ENCODE peak calls at places on chromosomes 3 and 15, in five cellular contexts. M is left lung; G is effector memory CD8-positive, alpha-beta T cell; K is activated naive CD4-positive, alpha-beta T cell treated with anti-CD3 and anti-CD28 coated beads, Interleukin-2, amount 50 U/mL, for 72 hours; E is right cardiac atrium. B is an unnamed sample.

GRCh38 chr15:85019815-85020590 is 38.3 kb downstream of the PDE8A start:
- ATAC-seq in K (peak), M (peak), G (no peak), E (no peak), B (no peak)

GRCh38 chr15:70763120-70763949 is at the start of gene UACA:
- ATAC-seq in G (peak), E (peak), M (peak), K (peak), B (peak)

GRCh38 chr3:50610181-50610971 is 1.2 kb downstream of the CISH start:
- ATAC-seq in G (no peak), M (no peak), K (peak), E (no peak), B (no peak)

GRCh38 chr3:46833346-46834300 is 29.6 kb downstream of the MYL3 start:
- ATAC-seq in G (no peak), K (no peak), E (peak), M (no peak), B (no peak)

GRCh38 chr15:55649058-55649423 is 60.9 kb upstream of the PYGO1 start:
- ATAC-seq in G (no peak), E (no peak), K (no peak), M (peak), B (no peak)

GRCh38 chr3:18556001-18556408 is 130.9 kb upstream of the SATB1 start:
- ATAC-seq in M (no peak), K (peak), E (no peak), G (no peak), B (no peak)

GRCh38 chr3:188037116-188037718 is 116.7 kb upstream of the LPP start:
- ATAC-seq in M (peak), G (no peak), E (peak), K (no peak), B (peak)

GRCh38 chr3:191499307-191500125 is 38.6 kb downstream of the PYDC2 start:
- ATAC-seq in G (no peak), M (peak), E (peak), K (no peak), B (no peak)

GRCh38 chr3:46759239-46760152 is 41.8 kb upstream of the PRSS50 start:
- ATAC-seq in K (no peak), E (peak), G (no peak), M (no peak), B (no peak)

GRCh38 chr3:121330586-121330985 is 215.2 kb downstream of the POLQ start:
- ATAC-seq in E (peak), G (no peak), M (no peak), K (no peak), B (no peak)

GRCh38 chr3:196611761-196612483 is 27.6 kb upstream of the NRROS start:
- ATAC-seq in E (peak), K (peak), G (no peak), M (no peak), B (no peak)

GRCh38 chr15:45777781-45778180 is 143.0 kb downstream of the SQOR start:
- ATAC-seq in E (no peak), K (no peak), M (no peak), G (no peak), B (no peak)

GRCh38 chr15:66751579-66751978 is 49.5 kb downstream of the SMAD6 start:
- ATAC-seq in M (no peak), G (no peak), K (peak), E (peak), B (peak)

GRCh38 chr3:71356272-71356671 is 227.3 kb downstream of the FOXP1 start:
- ATAC-seq in G (peak), E (no peak), K (peak), M (no peak), B (no peak)

GRCh38 chr3:140499114-140499757 is 178.6 kb upstream of the TRIM42 start:
- ATAC-seq in E (no peak), M (peak), K (no peak), G (no peak), B (no peak)

GRCh38 chr3:50410185-50410584 is 50.9 kb upstream of the TMEM115 start:
- ATAC-seq in M (no peak), E (no peak), K (peak), G (no peak), B (no peak)

GRCh38 chr15:57370929-57371328 is 5.4 kb upstream of the CGNL1 start:
- ATAC-seq in E (no peak), G (no peak), M (no peak), K (no peak), B (no peak)

GRCh38 chr3:113405180-113405579 is 36.1 kb downstream of the CFAP44 start:
- ATAC-seq in M (no peak), K (no peak), G (no peak), E (no peak), B (no peak)

GRCh38 chr3:59981377-59981776 is 931.6 kb upstream of the CFAP20DC start:
- ATAC-seq in K (no peak), M (no peak), G (peak), E (no peak), B (no peak)

GRCh38 chr3:85081191-85081895 is 122.6 kb downstream of the CADM2 start:
- ATAC-seq in E (peak), K (no peak), G (no peak), M (peak), B (peak)

GRCh38 chr3:53823026-53823955 is 22.9 kb downstream of the CHDH start:
- ATAC-seq in E (peak), G (no peak), K (no peak), M (no peak), B (no peak)

GRCh38 chr3:105844713-105845112 is 24.1 kb downstream of the CBLB start:
- ATAC-seq in G (no peak), M (no peak), K (no peak), E (no peak), B (no peak)

GRCh38 chr15:32818758-32819405 is 101.1 kb downstream of the GREM1 start:
- ATAC-seq in M (no peak), E (no peak), K (no peak), G (no peak), B (no peak)

GRCh38 chr3:177249203-177249602 is 51.9 kb upstream of the TBL1XR1 start:
- ATAC-seq in K (no peak), M (no peak), G (no peak), E (no peak), B (no peak)

GRCh38 chr15:94451461-94451860 is 220.1 kb downstream of the MCTP2 start:
- ATAC-seq in M (no peak), K (no peak), G (no peak), E (no peak), B (no peak)

GRCh38 chr3:10235551-10235950 is 12.7 kb upstream of the TATDN2 start:
- ATAC-seq in K (no peak), G (no peak), E (no peak), M (no peak), B (no peak)

GRCh38 chr15:59013246-59013645 is 25.8 kb downstream of the RNF111 start:
- ATAC-seq in K (no peak), G (no peak), M (no peak), E (no peak), B (no peak)

GRCh38 chr3:195549931-195550519 is 6.9 kb upstream of the PPP1R2 start:
- ATAC-seq in G (peak), K (peak), E (no peak), M (peak), B (no peak)

GRCh38 chr15:48447657-48448056 is 116.4 kb downstream of the DUT start:
- ATAC-seq in M (no peak), K (no peak), E (no peak), G (no peak), B (no peak)

GRCh38 chr3:97942801-97943546 is 29.3 kb downstream of the RIOX2 start:
- ATAC-seq in K (peak), G (no peak), E (no peak), M (peak), B (no peak)

GRCh38 chr15:89138999-89139612 is 50.9 kb downstream of the ABHD2 start:
- ATAC-seq in M (peak), G (no peak), E (no peak), K (no peak), B (no peak)

GRCh38 chr15:31461911-31462480 is 135.4 kb downstream of the KLF13 start:
- ATAC-seq in G (no peak), K (no peak), M (no peak), E (no peak), B (no peak)

GRCh38 chr3:13106308-13106970 is 33.2 kb upstream of the IQSEC1 start:
- ATAC-seq in M (peak), G (no peak), K (no peak), E (no peak), B (no peak)

GRCh38 chr3:48716982-48717746 is at the start of gene IP6K2:
- ATAC-seq in G (peak), K (peak), M (peak), E (peak), B (peak)

GRCh38 chr3:174538116-174538515 is 321.0 kb upstream of the NAALADL2 start:
- ATAC-seq in K (no peak), G (no peak), M (no peak), E (no peak), B (no peak)

GRCh38 chr15:66679657-66680108 is 22.4 kb upstream of the SMAD6 start:
- ATAC-seq in G (no peak), E (peak), K (no peak), M (no peak), B (no peak)

GRCh38 chr15:39628131-39628482 is 47.2 kb downstream of the THBS1 start:
- ATAC-seq in M (no peak), K (no peak), E (peak), G (no peak), B (no peak)

B was measured in gastroesophageal sphincter.